ENCODE peak calls at places on chromosomes 13 and 19, in nine cellular contexts. D, O, P, W, L, A, G, I and S are unnamed samples.

GRCh38 chr13:114269281-114269770 is 12.1 kb upstream of the UPF3A start:
- DNase-seq in D (no peak), G (no peak), W (no peak), O (no peak), A (no peak), L (no peak), P (no peak), I (no peak), S (no peak)

GRCh38 chr19:30395283-30395682 is 23.1 kb downstream of the ZNF536 start:
- DNase-seq in P (no peak), O (no peak), G (no peak), I (no peak), A (no peak), L (no peak), D (no peak), W (no peak), S (no peak)

GRCh38 chr19:33273881-33274662 is 28.3 kb downstream of the CEBPA start:
- DNase-seq in L (no peak), I (no peak), A (peak), O (peak), D (peak), P (peak), G (peak), W (no peak), S (no peak)

GRCh38 chr13:42876810-42877550 is 95.6 kb downstream of the FAM216B start:
- DNase-seq in A (peak), I (no peak), G (no peak), L (peak), P (peak), D (peak), W (no peak), O (no peak), S (no peak)

GRCh38 chr13:44417446-44417845 is 43.8 kb downstream of the SERP2 start:
- DNase-seq in I (no peak), P (no peak), W (no peak), A (no peak), G (no peak), L (no peak), O (no peak), D (no peak), S (no peak)

GRCh38 chr13:69423844-69424243 is 683.8 kb upstream of the ATXN8OS start:
- DNase-seq in P (no peak), O (no peak), L (no peak), D (no peak), I (no peak), A (no peak), G (no peak), W (no peak), S (no peak)

GRCh38 chr13:21458457-21458815 is 667 bp downstream of the ZDHHC20 start:
- DNase-seq in P (no peak), D (peak), W (no peak), I (peak), A (peak), L (peak), G (no peak), O (peak), S (peak)

GRCh38 chr19:19304186-19304975 is 15.9 kb downstream of the SUGP1 start:
- DNase-seq in G (no peak), O (no peak), P (no peak), A (no peak), D (no peak), L (no peak), I (no peak), W (no peak), S (no peak)

GRCh38 chr19:36668646-36669045 is 2.0 kb upstream of the ZNF461 start:
- DNase-seq in I (no peak), D (no peak), W (no peak), P (no peak), O (no peak), L (no peak), G (no peak), A (no peak), S (no peak)

GRCh38 chr19:7507884-7508283 is 8.0 kb upstream of the ZNF358 start:
- DNase-seq in O (peak), G (no peak), L (peak), A (peak), P (peak), I (no peak), D (peak), W (peak), S (peak)

GRCh38 chr13:104648291-104648690 is 1582.1 kb upstream of the SLC10A2 start:
- DNase-seq in A (no peak), D (no peak), P (no peak), I (peak), O (no peak), G (no peak), W (no peak), L (no peak), S (no peak)

GRCh38 chr13:58843071-58843470 is 1211.5 kb downstream of the PCDH17 start:
- DNase-seq in G (peak), O (no peak), P (no peak), L (no peak), D (no peak), W (no peak), I (no peak), A (no peak), S (no peak)

GRCh38 chr13:52009985-52010384 is 1.3 kb downstream of the ATP7B start:
- DNase-seq in A (no peak), L (no peak), W (no peak), D (no peak), O (no peak), G (no peak), P (no peak), I (no peak), S (no peak)

GRCh38 chr13:39777527-39778061 is 122.1 kb downstream of the COG6 start:
- DNase-seq in D (peak), W (no peak), G (no peak), O (no peak), P (peak), I (no peak), A (peak), L (no peak), S (no peak)

GRCh38 chr13:72437458-72437857 is 290.0 kb downstream of the MZT1 start:
- DNase-seq in P (peak), D (peak), I (no peak), L (no peak), W (no peak), A (no peak), G (no peak), O (no peak), S (no peak)

GRCh38 chr19:40777795-40778044 is 327 bp upstream of the RAB4B start:
- DNase-seq in A (no peak), D (no peak), P (no peak), G (no peak), W (no peak), I (no peak), L (no peak), O (no peak), S (no peak)